ENCODE peak calls at places on chromosomes 16 and 17, in ten cellular contexts. Z is glomerular endothelial cell; G is MV-4-11; V is AML-193; N is breast epithelium; H is AG08395; M is T-helper 9 cell; U is pancreas; B is activated naive CD8-positive, alpha-beta T cell treated with anti-CD3 and anti-CD28 coated beads for 36 hours; Q is mucosa of descending colon. L is an unnamed sample.

GRCh38 chr16:66489385-66489784 is 60.5 kb downstream of the TK2 start:
- DNase-seq in Z (no peak), G (no peak), V (no peak), N (no peak), H (no peak), M (no peak), U (no peak), B (no peak), Q (no peak), L (no peak)

GRCh38 chr16:16905850-16906249 is 526.9 kb downstream of the NPIPA7 start:
- DNase-seq in Z (no peak), G (no peak), V (no peak), N (no peak), H (no peak), M (no peak), U (no peak), B (no peak), Q (no peak), L (no peak)

GRCh38 chr16:20681821-20682736 is 15.4 kb downstream of the ACSM1 start:
- DNase-seq in Z (no peak), G (peak), V (no peak), N (no peak), H (no peak), M (no peak), U (no peak), B (no peak), Q (no peak), L (no peak)

GRCh38 chr17:71109697-71110096 is 940.4 kb downstream of the KCNJ2 start:
- DNase-seq in Z (no peak), G (no peak), V (no peak), N (no peak), H (no peak), M (no peak), U (no peak), B (no peak), Q (no peak), L (no peak)

GRCh38 chr16:12017583-12017982 is 41.0 kb downstream of the SNX29 start:
- DNase-seq in Z (no peak), G (no peak), V (no peak), N (no peak), H (peak), M (no peak), U (no peak), B (no peak), Q (no peak), L (no peak)

GRCh38 chr17:63526861-63527260 is 3.7 kb downstream of the KCNH6 start:
- DNase-seq in Z (no peak), G (no peak), V (no peak), N (no peak), H (no peak), M (no peak), U (no peak), B (no peak), Q (no peak), L (no peak)

GRCh38 chr17:72587773-72588511 is 467.1 kb downstream of the SOX9 start:
- DNase-seq in Z (no peak), G (peak), V (no peak), N (no peak), H (peak), M (no peak), U (no peak), B (no peak), Q (no peak), L (no peak)

GRCh38 chr16:8600144-8600856 is 10.0 kb upstream of the TMEM114 start:
- DNase-seq in Z (no peak), G (no peak), V (no peak), N (no peak), H (no peak), M (no peak), U (no peak), B (no peak), Q (no peak), L (no peak)

GRCh38 chr17:55348749-55349354 is 72.8 kb downstream of the MMD start:
- DNase-seq in Z (no peak), G (no peak), V (peak), N (no peak), H (peak), M (peak), U (no peak), B (peak), Q (no peak), L (peak)

GRCh38 chr17:18253947-18254821 is 4.4 kb downstream of the FLII start:
- DNase-seq in Z (no peak), G (no peak), V (no peak), N (no peak), H (no peak), M (no peak), U (no peak), B (no peak), Q (no peak), L (no peak)

GRCh38 chr17:45702666-45703266 is 81.4 kb upstream of the CRHR1 start:
- DNase-seq in Z (no peak), G (no peak), V (no peak), N (no peak), H (peak), M (no peak), U (no peak), B (no peak), Q (no peak), L (no peak)

GRCh38 chr17:32998893-32999240 is 7.2 kb downstream of the SPACA3 start:
- DNase-seq in Z (no peak), G (no peak), V (no peak), N (no peak), H (peak), M (no peak), U (no peak), B (no peak), Q (no peak), L (no peak)

GRCh38 chr17:3040882-3041281 is 22.5 kb downstream of the OR1D5 start:
- DNase-seq in Z (no peak), G (no peak), V (no peak), N (no peak), H (no peak), M (no peak), U (no peak), B (no peak), Q (no peak), L (no peak)

GRCh38 chr17:59785091-59785799 is 77.8 kb downstream of the VMP1 start:
- DNase-seq in Z (no peak), G (no peak), V (no peak), N (no peak), H (no peak), M (no peak), U (no peak), B (no peak), Q (no peak), L (no peak)

GRCh38 chr16:24539850-24540484 is 601 bp downstream of the RBBP6 start:
- DNase-seq in Z (no peak), G (peak), V (peak), N (peak), H (peak), M (peak), U (peak), B (peak), Q (peak), L (no peak)

GRCh38 chr16:9706217-9706616 is 476.0 kb downstream of the GRIN2A start:
- DNase-seq in Z (no peak), G (no peak), V (no peak), N (no peak), H (no peak), M (no peak), U (no peak), B (no peak), Q (no peak), L (no peak)

GRCh38 chr17:59154335-59154720 is 658 bp downstream of the SKA2 start:
- DNase-seq in Z (no peak), G (no peak), V (peak), N (peak), H (peak), M (peak), U (peak), B (peak), Q (peak), L (no peak)

GRCh38 chr17:81131486-81132196 is 33.7 kb upstream of the PVALEF start:
- DNase-seq in Z (no peak), G (no peak), V (no peak), N (no peak), H (no peak), M (no peak), U (no peak), B (no peak), Q (peak), L (no peak)

GRCh38 chr17:80999224-81000088 is 7.8 kb downstream of the CHMP6 start:
- DNase-seq in Z (no peak), G (no peak), V (no peak), N (no peak), H (no peak), M (no peak), U (peak), B (no peak), Q (peak), L (peak)

GRCh38 chr16:83253526-83253925 is 554.3 kb upstream of the HSBP1 start:
- DNase-seq in Z (no peak), G (no peak), V (no peak), N (no peak), H (no peak), M (no peak), U (no peak), B (no peak), Q (no peak), L (no peak)

GRCh38 chr16:85049864-85050263 is 22.3 kb downstream of the KIAA0513 start:
- DNase-seq in Z (no peak), G (no peak), V (no peak), N (no peak), H (no peak), M (no peak), U (no peak), B (no peak), Q (no peak), L (no peak)

GRCh38 chr17:51133365-51133764 is 12.7 kb upstream of the SPAG9 start:
- DNase-seq in Z (no peak), G (no peak), V (no peak), N (no peak), H (peak), M (no peak), U (no peak), B (no peak), Q (no peak), L (no peak)

GRCh38 chr17:48637323-48638260 is 11.4 kb upstream of the HOXB9 start:
- DNase-seq in Z (no peak), G (no peak), V (no peak), N (no peak), H (peak), M (no peak), U (no peak), B (no peak), Q (no peak), L (no peak)

GRCh38 chr16:69243479-69243878 is 56.5 kb downstream of the SNTB2 start:
- DNase-seq in Z (no peak), G (no peak), V (no peak), N (no peak), H (peak), M (no peak), U (no peak), B (no peak), Q (no peak), L (no peak)

GRCh38 chr17:37450090-37450489 is 39.6 kb upstream of the DUSP14 start:
- DNase-seq in Z (no peak), G (no peak), V (no peak), N (peak), H (no peak), M (no peak), U (no peak), B (no peak), Q (no peak), L (no peak)

GRCh38 chr17:75730065-75730464 is 8.8 kb downstream of the ITGB4 start:
- DNase-seq in Z (no peak), G (no peak), V (no peak), N (no peak), H (no peak), M (no peak), U (peak), B (no peak), Q (no peak), L (no peak)

GRCh38 chr16:50610331-50611262 is 62.4 kb downstream of the NKD1 start:
- DNase-seq in Z (no peak), G (no peak), V (no peak), N (no peak), H (no peak), M (no peak), U (peak), B (no peak), Q (peak), L (no peak)

GRCh38 chr16:25628766-25629165 is 63.0 kb upstream of the HS3ST4 start:
- DNase-seq in Z (no peak), G (no peak), V (no peak), N (no peak), H (no peak), M (no peak), U (no peak), B (no peak), Q (no peak), L (no peak)

GRCh38 chr17:49337900-49338299 is 24.1 kb downstream of the ZNF652 start:
- DNase-seq in Z (no peak), G (no peak), V (no peak), N (no peak), H (no peak), M (no peak), U (no peak), B (no peak), Q (no peak), L (no peak)

GRCh38 chr17:81806461-81807209 is 2.7 kb downstream of the GCGR start:
- DNase-seq in Z (no peak), G (no peak), V (no peak), N (no peak), H (no peak), M (no peak), U (peak), B (no peak), Q (no peak), L (no peak)

GRCh38 chr16:80347900-80348299 is 192.9 kb upstream of the DYNLRB2 start:
- DNase-seq in Z (no peak), G (no peak), V (no peak), N (no peak), H (no peak), M (no peak), U (no peak), B (no peak), Q (no peak), L (no peak)

GRCh38 chr16:4369006-4369766 is 2.5 kb upstream of the VASN start:
- DNase-seq in Z (no peak), G (no peak), V (no peak), N (peak), H (peak), M (no peak), U (no peak), B (no peak), Q (no peak), L (no peak)